ENCODE peak calls at places on chromosome 10, in eight cellular contexts. One of them, this sample, is unnamed.

GRCh38 chr10:43043342-43043772 is 33.5 kb upstream of the RET start:
- DNase-seq in cardiac muscle cell: no peak
- DNase-seq in stimulated activated CD4-positive, alpha-beta T cell treated with anti-CD3 and anti-CD28 coated beads, Interleukin-2, amount 100 ng/mL, for 24 hours: no peak
- DNase-seq in GM04504: no peak
- DNase-seq in D341Med: no peak
- DNase-seq in fibroblast of the conjunctiva: no peak
- DNase-seq in mesothelial cell of epicardium: peak; percentile 26
- DNase-seq in EL: no peak
- DNase-seq in this sample: no peak

GRCh38 chr10:3527869-3528268 is 257.1 kb downstream of the KLF6 start:
- DNase-seq in cardiac muscle cell: no peak
- DNase-seq in stimulated activated CD4-positive, alpha-beta T cell treated with anti-CD3 and anti-CD28 coated beads, Interleukin-2, amount 100 ng/mL, for 24 hours: no peak
- DNase-seq in GM04504: no peak
- DNase-seq in D341Med: no peak
- DNase-seq in fibroblast of the conjunctiva: no peak
- DNase-seq in mesothelial cell of epicardium: no peak
- DNase-seq in EL: no peak
- DNase-seq in this sample: no peak

GRCh38 chr10:11827414-11827813 is 4.3 kb downstream of the PROSER2 start:
- DNase-seq in cardiac muscle cell: no peak
- DNase-seq in stimulated activated CD4-positive, alpha-beta T cell treated with anti-CD3 and anti-CD28 coated beads, Interleukin-2, amount 100 ng/mL, for 24 hours: no peak
- DNase-seq in GM04504: no peak
- DNase-seq in D341Med: no peak
- DNase-seq in fibroblast of the conjunctiva: no peak
- DNase-seq in mesothelial cell of epicardium: no peak
- DNase-seq in EL: no peak
- DNase-seq in this sample: no peak

GRCh38 chr10:79241990-79242619 is 105.2 kb upstream of the PPIF start:
- DNase-seq in cardiac muscle cell: peak; percentile 45
- DNase-seq in stimulated activated CD4-positive, alpha-beta T cell treated with anti-CD3 and anti-CD28 coated beads, Interleukin-2, amount 100 ng/mL, for 24 hours: peak; percentile 46
- DNase-seq in GM04504: no peak
- DNase-seq in D341Med: peak; percentile 65
- DNase-seq in fibroblast of the conjunctiva: no peak
- DNase-seq in mesothelial cell of epicardium: no peak
- DNase-seq in EL: peak; percentile 74
- DNase-seq in this sample: peak; percentile 83

GRCh38 chr10:4316166-4316810 is 509.7 kb upstream of the AKR1E2 start:
- DNase-seq in cardiac muscle cell: no peak
- DNase-seq in stimulated activated CD4-positive, alpha-beta T cell treated with anti-CD3 and anti-CD28 coated beads, Interleukin-2, amount 100 ng/mL, for 24 hours: no peak
- DNase-seq in GM04504: peak; percentile 71
- DNase-seq in D341Med: no peak
- DNase-seq in fibroblast of the conjunctiva: peak; percentile 47
- DNase-seq in mesothelial cell of epicardium: no peak
- DNase-seq in EL: peak; percentile 95
- DNase-seq in this sample: no peak

GRCh38 chr10:132859084-132859855 is 73.3 kb upstream of the NKX6-2 start:
- DNase-seq in cardiac muscle cell: no peak
- DNase-seq in stimulated activated CD4-positive, alpha-beta T cell treated with anti-CD3 and anti-CD28 coated beads, Interleukin-2, amount 100 ng/mL, for 24 hours: no peak
- DNase-seq in GM04504: no peak
- DNase-seq in D341Med: peak; percentile 3
- DNase-seq in fibroblast of the conjunctiva: no peak
- DNase-seq in mesothelial cell of epicardium: no peak
- DNase-seq in EL: no peak
- DNase-seq in this sample: no peak

GRCh38 chr10:130491698-130492050 is 355.5 kb downstream of the GLRX3 start:
- DNase-seq in cardiac muscle cell: no peak
- DNase-seq in stimulated activated CD4-positive, alpha-beta T cell treated with anti-CD3 and anti-CD28 coated beads, Interleukin-2, amount 100 ng/mL, for 24 hours: no peak
- DNase-seq in GM04504: no peak
- DNase-seq in D341Med: no peak
- DNase-seq in fibroblast of the conjunctiva: no peak
- DNase-seq in mesothelial cell of epicardium: peak; percentile 36
- DNase-seq in EL: no peak
- DNase-seq in this sample: no peak

GRCh38 chr10:2936816-2937215 is 130.5 kb upstream of the PFKP start:
- DNase-seq in cardiac muscle cell: no peak
- DNase-seq in stimulated activated CD4-positive, alpha-beta T cell treated with anti-CD3 and anti-CD28 coated beads, Interleukin-2, amount 100 ng/mL, for 24 hours: no peak
- DNase-seq in GM04504: no peak
- DNase-seq in D341Med: no peak
- DNase-seq in fibroblast of the conjunctiva: no peak
- DNase-seq in mesothelial cell of epicardium: no peak
- DNase-seq in EL: no peak
- DNase-seq in this sample: no peak

GRCh38 chr10:87817291-87817872 is 644 bp downstream of the ATAD1 start:
- DNase-seq in cardiac muscle cell: no peak
- DNase-seq in stimulated activated CD4-positive, alpha-beta T cell treated with anti-CD3 and anti-CD28 coated beads, Interleukin-2, amount 100 ng/mL, for 24 hours: no peak
- DNase-seq in GM04504: no peak
- DNase-seq in D341Med: no peak
- DNase-seq in fibroblast of the conjunctiva: no peak
- DNase-seq in mesothelial cell of epicardium: no peak
- DNase-seq in EL: peak; percentile 25
- DNase-seq in this sample: no peak

GRCh38 chr10:61286695-61287094 is 166.5 kb downstream of the TMEM26 start:
- DNase-seq in cardiac muscle cell: no peak
- DNase-seq in stimulated activated CD4-positive, alpha-beta T cell treated with anti-CD3 and anti-CD28 coated beads, Interleukin-2, amount 100 ng/mL, for 24 hours: no peak
- DNase-seq in GM04504: no peak
- DNase-seq in D341Med: no peak
- DNase-seq in fibroblast of the conjunctiva: no peak
- DNase-seq in mesothelial cell of epicardium: no peak
- DNase-seq in EL: no peak
- DNase-seq in this sample: no peak

GRCh38 chr10:42790835-42791234 is 8.2 kb downstream of the BMS1 start:
- DNase-seq in cardiac muscle cell: no peak
- DNase-seq in stimulated activated CD4-positive, alpha-beta T cell treated with anti-CD3 and anti-CD28 coated beads, Interleukin-2, amount 100 ng/mL, for 24 hours: no peak
- DNase-seq in GM04504: no peak
- DNase-seq in D341Med: no peak
- DNase-seq in fibroblast of the conjunctiva: no peak
- DNase-seq in mesothelial cell of epicardium: no peak
- DNase-seq in EL: peak; percentile 11
- DNase-seq in this sample: no peak

This sample was measured in activated T-cell treated with anti-CD3 and anti-CD28 coated beads, Interleukin-2, amount 50 U/mL, for 48 hours.